ENCODE peak calls at places on chromosomes 6 and 20, in four cellular contexts. P, Z, Q and N are unnamed samples. For H3K4me1, the result is how much of the 10 kb centered on the place peaks cover.

GRCh38 chr6:151357758-151358436 is 33.5 kb downstream of the ZBTB2 start:
- DNase-seq in Z (no peak), Q (no peak), P (no peak), N (no peak)

GRCh38 chr20:3000852-3001523 is 42.4 kb upstream of the GNRH2 start:
- DNase-seq in P (peak), Q (peak), Z (no peak), N (no peak)

GRCh38 chr6:34151321-34152041 is 5.6 kb upstream of the GRM4 start:
- DNase-seq in Z (no peak), Q (peak), P (no peak), N (no peak)

GRCh38 chr6:26030716-26031115 is 56.5 kb upstream of the HFE start:
- DNase-seq in Z (no peak), Q (no peak), P (no peak), N (no peak)

GRCh38 chr20:41133709-41134361 is 3.5 kb upstream of the PLCG1 start:
- DNase-seq in Z (peak), Q (no peak), P (peak), N (no peak)

GRCh38 chr6:46175446-46175845 is 4.7 kb upstream of the ENPP5 start:
- DNase-seq in P (peak), Q (no peak), Z (no peak), N (no peak)

GRCh38 chr6:6331393-6331792 is 10.9 kb upstream of the F13A1 start:
- DNase-seq in Z (no peak), Q (no peak), P (peak), N (no peak)

GRCh38 chr20:46286380-46286779 is 21.9 kb downstream of the CDH22 start:
- DNase-seq in Q (no peak), P (no peak), Z (peak), N (no peak)

GRCh38 chr6:168700880-168701279 is 259.9 kb downstream of the SMOC2 start:
- DNase-seq in P (no peak), Q (no peak), Z (no peak), N (no peak)

GRCh38 chr20:38246357-38247165 is 14.0 kb downstream of the KIAA1755 start:
- DNase-seq in P (no peak), Q (no peak), Z (no peak), N (no peak)

GRCh38 chr20:18742841-18743240 is 70.7 kb upstream of the SCP2D1 start:
- DNase-seq in Q (no peak), Z (no peak), P (no peak), N (no peak)

GRCh38 chr20:34637245-34638185 is 39.4 kb downstream of the PIGU start:
- DNase-seq in Q (no peak), Z (no peak), P (no peak), N (no peak)

GRCh38 chr6:99019341-99019740 is 71.6 kb upstream of the FBXL4 start:
- DNase-seq in Q (no peak), P (no peak), Z (no peak), N (no peak)

GRCh38 chr6:30683980-30684338 is 2.5 kb downstream of the PPP1R18 start:
- DNase-seq in Q (no peak), P (no peak), Z (no peak), N (no peak)

GRCh38 chr6:33728438-33728837 is 16.9 kb upstream of the UQCC2 start:
- DNase-seq in P (no peak), Q (no peak), Z (no peak), N (peak)

GRCh38 chr6:166411721-166412151 is 29.0 kb upstream of the MPC1 start:
- DNase-seq in P (peak), Z (peak), Q (no peak), N (no peak)

GRCh38 chr20:49233226-49233625 is 14.0 kb downstream of the DDX27 start:
- DNase-seq in Z (no peak), Q (no peak), P (no peak), N (no peak)

GRCh38 chr6:37456126-37456525 is 23.1 kb downstream of the CMTR1 start:
- DNase-seq in P (no peak), Q (no peak), Z (no peak), N (no peak)

GRCh38 chr6:15248451-15249370 is 2.8 kb downstream of the JARID2 start:
- DNase-seq in Q (peak), Z (peak), P (peak), N (peak)

GRCh38 chr6:11076540-11076939 is 17.1 kb upstream of the SMIM13 start:
- DNase-seq in P (no peak), Q (no peak), Z (no peak), N (no peak)

GRCh38 chr6:161215193-161215592 is 58.7 kb downstream of the AGPAT4 start:
- DNase-seq in Q (no peak), P (no peak), Z (no peak), N (no peak)

GRCh38 chr6:135182993-135183531 is 2.0 kb downstream of the MYB start:
- DNase-seq in Z (peak), P (peak), Q (peak), N (peak)

GRCh38 chr20:23361108-23361650 is 803 bp upstream of the GZF1 start:
- DNase-seq in Z (no peak), Q (no peak), P (no peak), N (no peak)

GRCh38 chr20:35125753-35126152 is 21.4 kb downstream of the EDEM2 start:
- DNase-seq in Z (no peak), Q (no peak), P (no peak), N (no peak)

GRCh38 chr6:24996145-24996836 is 60.5 kb upstream of the RIPOR2 start:
- DNase-seq in P (no peak), Q (no peak), Z (no peak), N (no peak)

GRCh38 chr6:20640181-20640580 is 105.9 kb downstream of the CDKAL1 start:
- DNase-seq in P (no peak), Q (no peak), Z (no peak), N (no peak)

GRCh38 chr6:145898376-145898775 is 65.8 kb downstream of the SHPRH start:
- DNase-seq in Q (no peak), P (no peak), Z (no peak), N (no peak)

GRCh38 chr6:151063339-151063738 is 176.4 kb upstream of the AKAP12 start:
- DNase-seq in Z (no peak), P (no peak), Q (no peak), N (no peak)

GRCh38 chr6:31725502-31726350 is 2.6 kb downstream of the MPIG6B start:
- DNase-seq in Q (no peak), P (no peak), Z (no peak), N (no peak)

GRCh38 chr6:5135783-5136376 is 50.7 kb downstream of the PPP1R3G start:
- DNase-seq in Q (peak), Z (peak), P (peak), N (no peak)

GRCh38 chr6:139881728-139882211 is 507.3 kb upstream of the CITED2 start:
- DNase-seq in Z (no peak), P (peak), Q (peak), N (no peak)

GRCh38 chr20:3203315-3204123 is 963 bp downstream of the DDRGK1 start:
- DNase-seq in Z (peak), P (no peak), Q (peak), N (peak)

GRCh38 chr6:36688534-36689075 is 9.0 kb upstream of the RAB44 start:
- DNase-seq in Q (no peak), Z (no peak), P (no peak), N (no peak)

GRCh38 chr6:96907498-96907897 is 9.8 kb upstream of the NDUFAF4 start:
- DNase-seq in Z (no peak), P (no peak), Q (no peak), N (no peak)

GRCh38 chr20:24502184-24502583 is 32.8 kb downstream of the SYNDIG1 start:
- DNase-seq in Q (no peak), Z (no peak), P (no peak), N (no peak)

GRCh38 chr6:143675327-143675900 is 2.4 kb upstream of the PHACTR2 start:
- DNase-seq in Z (no peak), Q (peak), P (no peak), N (no peak)
- H3K27ac ChIP-seq in Z (no peak), Q (peak), P (no peak), N (no peak)

GRCh38 chr20:58446938-58447265 is 57.9 kb downstream of the VAPB start:
- DNase-seq in Z (no peak), P (no peak), Q (no peak), N (no peak)

GRCh38 chr20:58450259-58450658 is 61.2 kb downstream of the VAPB start:
- DNase-seq in P (no peak), Z (no peak), Q (no peak), N (no peak)

GRCh38 chr20:58449703-58450138 is 60.7 kb downstream of the VAPB start:
- DNase-seq in Z (no peak), Q (no peak), P (no peak), N (no peak)

GRCh38 chr20:58447733-58448391 is 58.8 kb downstream of the VAPB start:
- DNase-seq in P (peak), Q (peak), Z (peak), N (no peak)

GRCh38 chr20:58448958-58449357 is 59.9 kb downstream of the VAPB start:
- DNase-seq in P (no peak), Q (no peak), Z (no peak), N (no peak)
- H3K4me3 ChIP-seq in P (no peak), Q (no peak), Z (no peak), N (no peak)

GRCh38 chr6:116371384-116372209 is 850 bp downstream of the DSE start:
- DNase-seq in P (no peak), Q (peak), Z (peak), N (peak)

GRCh38 chr6:116373300-116373699 is 2.6 kb downstream of the DSE start:
- DNase-seq in Q (no peak), P (no peak), Z (no peak), N (no peak)

GRCh38 chr6:116369540-116370327 is 1.0 kb upstream of the DSE start:
- DNase-seq in Q (no peak), Z (no peak), P (peak), N (no peak)

GRCh38 chr6:116370328-116370716 is 425 bp upstream of the DSE start:
- DNase-seq in P (no peak), Z (no peak), Q (no peak), N (no peak)

GRCh38 chr6:116370717-116371383 is at the start of gene DSE:
- DNase-seq in P (peak), Z (peak), Q (peak), N (peak)
- H3K4me1 ChIP-seq in P (under half), Z (under half), Q (under half), N (under half)

DNA sequence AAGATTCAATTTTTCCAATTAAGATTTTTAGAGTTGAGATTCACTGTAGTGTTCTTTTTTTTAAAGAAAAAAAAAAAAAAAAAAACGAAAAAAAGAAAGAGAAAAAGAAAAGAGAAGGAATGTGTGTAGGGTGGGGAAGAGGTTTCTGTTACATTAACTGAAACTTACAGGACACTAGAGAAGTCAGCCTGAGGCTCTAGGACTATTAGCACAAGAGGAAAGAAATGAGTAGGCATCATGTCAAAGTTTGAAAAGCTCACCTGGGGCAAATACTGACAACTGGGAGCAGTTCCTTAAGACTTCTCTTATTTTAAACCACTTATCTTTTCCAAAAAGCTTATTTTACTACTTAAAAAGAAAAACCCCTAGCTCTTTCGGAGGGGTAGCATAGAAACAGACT is 185.9 kb downstream of the DST start:
- DNase-seq in Q (no peak), P (no peak), Z (no peak), N (no peak)
- H3K27ac ChIP-seq in Q (no peak), P (no peak), Z (no peak), N (no peak)